ENCODE peak calls at places on chromosomes 3 and 15, in nine cellular contexts. One of them, this sample, is unnamed.

GRCh38 chr15:39580630-39581500 is at the start of gene THBS1:
- DNase-seq in heart left ventricle: peak
- DNase-seq in Calu3: peak
- DNase-seq in GM13977: no peak
- DNase-seq in ovary: peak
- DNase-seq in CD8-positive, alpha-beta T cell: peak
- DNase-seq in adrenal gland: peak
- DNase-seq in cardiac muscle cell: peak
- DNase-seq in omental fat pad: peak
- DNase-seq in this sample: peak

GRCh38 chr3:191376742-191377141 is 46.4 kb upstream of the UTS2B start:
- DNase-seq in omental fat pad: no peak
- DNase-seq in heart left ventricle: no peak
- DNase-seq in GM13977: no peak
- DNase-seq in adrenal gland: no peak
- DNase-seq in CD8-positive, alpha-beta T cell: no peak
- DNase-seq in Calu3: no peak
- DNase-seq in cardiac muscle cell: no peak
- DNase-seq in ovary: peak
- DNase-seq in this sample: no peak

GRCh38 chr3:155019576-155019975 is 60.5 kb upstream of the MME start:
- DNase-seq in adrenal gland: no peak
- DNase-seq in cardiac muscle cell: peak
- DNase-seq in ovary: no peak
- DNase-seq in omental fat pad: no peak
- DNase-seq in Calu3: no peak
- DNase-seq in heart left ventricle: no peak
- DNase-seq in GM13977: no peak
- DNase-seq in CD8-positive, alpha-beta T cell: no peak
- DNase-seq in this sample: no peak

GRCh38 chr3:30231277-30232141 is 374.9 kb upstream of the TGFBR2 start:
- DNase-seq in Calu3: no peak
- DNase-seq in cardiac muscle cell: no peak
- DNase-seq in adrenal gland: no peak
- DNase-seq in ovary: no peak
- DNase-seq in GM13977: no peak
- DNase-seq in heart left ventricle: no peak
- DNase-seq in CD8-positive, alpha-beta T cell: no peak
- DNase-seq in omental fat pad: no peak
- DNase-seq in this sample: no peak

GRCh38 chr15:68224546-68225250 is 4.8 kb downstream of the CLN6 start:
- DNase-seq in GM13977: peak
- DNase-seq in CD8-positive, alpha-beta T cell: peak
- DNase-seq in omental fat pad: peak
- DNase-seq in heart left ventricle: no peak
- DNase-seq in Calu3: no peak
- DNase-seq in ovary: no peak
- DNase-seq in cardiac muscle cell: no peak
- DNase-seq in adrenal gland: no peak
- DNase-seq in this sample: no peak

GRCh38 chr3:42819351-42819965 is 10.2 kb downstream of the ACKR2 start:
- DNase-seq in omental fat pad: no peak
- DNase-seq in GM13977: no peak
- DNase-seq in heart left ventricle: no peak
- DNase-seq in CD8-positive, alpha-beta T cell: no peak
- DNase-seq in adrenal gland: no peak
- DNase-seq in Calu3: peak
- DNase-seq in ovary: no peak
- DNase-seq in cardiac muscle cell: peak
- DNase-seq in this sample: no peak

GRCh38 chr3:126350502-126351085 is 6.6 kb downstream of the KLF15 start:
- DNase-seq in heart left ventricle: no peak
- DNase-seq in CD8-positive, alpha-beta T cell: no peak
- DNase-seq in Calu3: no peak
- DNase-seq in omental fat pad: no peak
- DNase-seq in GM13977: no peak
- DNase-seq in adrenal gland: no peak
- DNase-seq in ovary: peak
- DNase-seq in cardiac muscle cell: no peak
- DNase-seq in this sample: no peak

GRCh38 chr3:37993811-37994638 is 3.4 kb downstream of the VILL start:
- DNase-seq in heart left ventricle: peak
- DNase-seq in Calu3: no peak
- DNase-seq in adrenal gland: peak
- DNase-seq in omental fat pad: peak
- DNase-seq in GM13977: peak
- DNase-seq in CD8-positive, alpha-beta T cell: peak
- DNase-seq in cardiac muscle cell: no peak
- DNase-seq in ovary: peak
- DNase-seq in this sample: no peak

DNA sequence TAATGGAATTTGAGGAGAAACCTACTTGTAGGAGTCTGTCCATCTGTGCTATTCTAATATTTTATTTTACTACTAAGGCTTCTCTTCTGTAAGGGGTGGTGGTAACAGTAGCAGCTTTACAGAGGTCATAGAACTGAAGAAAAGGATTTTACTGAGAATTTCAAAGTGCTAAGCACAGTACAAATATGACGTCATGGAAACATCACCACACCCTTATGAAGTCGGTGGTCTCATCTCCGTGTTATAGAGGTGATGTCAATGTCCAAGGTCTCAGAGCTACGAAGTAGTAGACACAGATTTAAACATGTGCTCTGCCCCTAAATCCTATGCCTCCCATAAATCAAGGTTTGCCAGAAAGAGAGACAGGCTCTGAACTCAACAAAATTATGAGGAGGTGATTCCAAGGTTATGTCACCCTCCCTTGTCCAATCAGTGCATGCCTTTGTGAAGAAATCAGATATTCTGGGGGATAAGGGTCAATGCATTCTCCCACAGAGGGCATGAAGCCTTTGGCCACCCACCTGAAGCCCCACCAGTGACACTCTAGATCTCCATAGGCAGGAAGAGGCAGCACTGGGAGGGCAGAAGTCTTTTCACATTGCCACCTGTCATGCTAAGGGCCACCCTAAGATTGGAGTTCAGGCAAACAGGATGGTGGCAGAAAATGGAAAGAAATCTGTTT is 22.9 kb downstream of the MECOM start:
- DNase-seq in GM13977: no peak
- DNase-seq in heart left ventricle: no peak
- DNase-seq in omental fat pad: no peak
- DNase-seq in cardiac muscle cell: no peak
- DNase-seq in Calu3: no peak
- DNase-seq in ovary: no peak
- DNase-seq in adrenal gland: no peak
- DNase-seq in CD8-positive, alpha-beta T cell: no peak
- DNase-seq in this sample: no peak
- TF ChIP-seq CTCF in GM13977: no peak
- TF ChIP-seq CTCF in heart left ventricle: no peak
- TF ChIP-seq CTCF in omental fat pad: no peak
- TF ChIP-seq CTCF in cardiac muscle cell: no peak
- TF ChIP-seq CTCF in Calu3: no peak
- TF ChIP-seq CTCF in ovary: no peak
- TF ChIP-seq CTCF in adrenal gland: no peak
- TF ChIP-seq CTCF in CD8-positive, alpha-beta T cell: no peak
- TF ChIP-seq CTCF in this sample: no peak

GRCh38 chr3:13283877-13284264 is 136.3 kb downstream of the NUP210 start:
- DNase-seq in GM13977: no peak
- DNase-seq in adrenal gland: no peak
- DNase-seq in ovary: no peak
- DNase-seq in CD8-positive, alpha-beta T cell: no peak
- DNase-seq in Calu3: no peak
- DNase-seq in cardiac muscle cell: no peak
- DNase-seq in omental fat pad: no peak
- DNase-seq in heart left ventricle: no peak
- DNase-seq in this sample: no peak

GRCh38 chr3:13282528-13282985 is 137.6 kb downstream of the NUP210 start:
- DNase-seq in Calu3: no peak
- DNase-seq in ovary: no peak
- DNase-seq in heart left ventricle: no peak
- DNase-seq in CD8-positive, alpha-beta T cell: no peak
- DNase-seq in GM13977: peak
- DNase-seq in cardiac muscle cell: peak
- DNase-seq in adrenal gland: no peak
- DNase-seq in omental fat pad: no peak
- DNase-seq in this sample: no peak

GRCh38 chr3:13285007-13285567 is 135.0 kb downstream of the NUP210 start:
- DNase-seq in ovary: no peak
- DNase-seq in omental fat pad: no peak
- DNase-seq in CD8-positive, alpha-beta T cell: no peak
- DNase-seq in Calu3: no peak
- DNase-seq in heart left ventricle: no peak
- DNase-seq in cardiac muscle cell: no peak
- DNase-seq in GM13977: no peak
- DNase-seq in adrenal gland: no peak
- DNase-seq in this sample: no peak

GRCh38 chr3:13281657-13282527 is 138.2 kb downstream of the NUP210 start:
- DNase-seq in Calu3: no peak
- DNase-seq in ovary: peak
- DNase-seq in cardiac muscle cell: peak
- DNase-seq in omental fat pad: no peak
- DNase-seq in GM13977: no peak
- DNase-seq in heart left ventricle: peak
- DNase-seq in adrenal gland: peak
- DNase-seq in CD8-positive, alpha-beta T cell: no peak
- DNase-seq in this sample: no peak

GRCh38 chr3:13282986-13283876 is 136.9 kb downstream of the NUP210 start:
- DNase-seq in heart left ventricle: peak
- DNase-seq in Calu3: peak
- DNase-seq in CD8-positive, alpha-beta T cell: no peak
- DNase-seq in GM13977: peak
- DNase-seq in adrenal gland: no peak
- DNase-seq in cardiac muscle cell: peak
- DNase-seq in omental fat pad: no peak
- DNase-seq in ovary: no peak
- DNase-seq in this sample: no peak
- TF ChIP-seq CTCF in heart left ventricle: peak
- TF ChIP-seq CTCF in Calu3: peak
- TF ChIP-seq CTCF in CD8-positive, alpha-beta T cell: no peak
- TF ChIP-seq CTCF in GM13977: peak
- TF ChIP-seq CTCF in adrenal gland: no peak
- TF ChIP-seq CTCF in cardiac muscle cell: peak
- TF ChIP-seq CTCF in omental fat pad: no peak
- TF ChIP-seq CTCF in ovary: no peak
- TF ChIP-seq CTCF in this sample: peak

GRCh38 chr3:17742837-17743659 is 617 bp upstream of the TBC1D5 start:
- DNase-seq in ovary: no peak
- DNase-seq in Calu3: no peak
- DNase-seq in adrenal gland: no peak
- DNase-seq in heart left ventricle: no peak
- DNase-seq in CD8-positive, alpha-beta T cell: no peak
- DNase-seq in cardiac muscle cell: no peak
- DNase-seq in omental fat pad: no peak
- DNase-seq in GM13977: no peak
- DNase-seq in this sample: no peak

GRCh38 chr3:17740703-17741102 is 1.7 kb downstream of the TBC1D5 start:
- DNase-seq in adrenal gland: no peak
- DNase-seq in ovary: no peak
- DNase-seq in CD8-positive, alpha-beta T cell: no peak
- DNase-seq in Calu3: peak
- DNase-seq in heart left ventricle: no peak
- DNase-seq in GM13977: no peak
- DNase-seq in omental fat pad: no peak
- DNase-seq in cardiac muscle cell: peak
- DNase-seq in this sample: no peak

GRCh38 chr3:17741621-17742091 is 775 bp downstream of the TBC1D5 start:
- DNase-seq in GM13977: no peak
- DNase-seq in Calu3: no peak
- DNase-seq in CD8-positive, alpha-beta T cell: no peak
- DNase-seq in omental fat pad: no peak
- DNase-seq in adrenal gland: peak
- DNase-seq in cardiac muscle cell: no peak
- DNase-seq in heart left ventricle: no peak
- DNase-seq in ovary: peak
- DNase-seq in this sample: no peak

GRCh38 chr3:17743660-17743995 is 1.2 kb upstream of the TBC1D5 start:
- DNase-seq in cardiac muscle cell: no peak
- DNase-seq in omental fat pad: no peak
- DNase-seq in Calu3: no peak
- DNase-seq in ovary: no peak
- DNase-seq in heart left ventricle: no peak
- DNase-seq in CD8-positive, alpha-beta T cell: no peak
- DNase-seq in adrenal gland: no peak
- DNase-seq in GM13977: no peak
- DNase-seq in this sample: no peak

DNA sequence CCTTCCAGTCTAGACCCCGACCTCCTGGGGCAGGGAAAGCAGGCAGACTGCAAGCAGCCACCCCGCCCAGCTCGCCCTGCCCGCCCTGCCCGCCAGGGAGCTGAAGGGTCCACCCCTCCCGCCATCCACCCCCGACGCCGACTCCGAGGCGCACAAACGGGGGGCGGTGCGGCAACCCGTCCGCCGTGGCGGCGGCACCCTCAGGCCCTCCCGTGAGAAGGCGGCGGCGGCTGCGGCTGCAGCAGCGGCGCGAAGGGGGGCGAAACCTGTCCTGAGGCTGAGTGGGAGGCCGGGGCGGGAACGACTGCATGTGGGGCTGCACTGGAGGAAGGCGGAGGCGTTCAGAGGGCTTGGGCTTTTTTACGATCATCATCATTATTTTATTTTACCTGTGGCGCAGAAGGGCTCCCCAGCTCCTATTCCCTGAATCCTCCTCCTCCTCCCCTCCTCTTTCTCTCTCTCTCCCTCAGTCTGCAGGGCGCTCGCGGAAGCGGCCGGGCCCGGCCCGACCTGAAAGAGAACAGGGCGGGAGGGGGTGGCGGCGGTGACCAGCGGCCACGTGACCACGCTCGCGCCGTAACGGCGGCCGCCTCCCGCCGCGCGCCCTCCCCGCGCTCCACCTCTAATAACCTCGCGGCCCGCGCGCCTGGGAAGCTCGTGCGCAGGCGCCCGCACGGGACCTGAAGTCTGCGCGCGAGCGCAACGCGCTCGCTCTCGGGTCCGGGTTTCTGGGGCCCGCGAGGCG is at the start of gene TBC1D5:
- DNase-seq in ovary: peak
- DNase-seq in heart left ventricle: peak
- DNase-seq in GM13977: peak
- DNase-seq in Calu3: peak
- DNase-seq in cardiac muscle cell: peak
- DNase-seq in omental fat pad: peak
- DNase-seq in adrenal gland: peak
- DNase-seq in CD8-positive, alpha-beta T cell: peak
- DNase-seq in this sample: peak
- TF ChIP-seq CTCF in ovary: no peak
- TF ChIP-seq CTCF in heart left ventricle: no peak
- TF ChIP-seq CTCF in GM13977: no peak
- TF ChIP-seq CTCF in Calu3: no peak
- TF ChIP-seq CTCF in cardiac muscle cell: no peak
- TF ChIP-seq CTCF in omental fat pad: no peak
- TF ChIP-seq CTCF in adrenal gland: peak
- TF ChIP-seq CTCF in CD8-positive, alpha-beta T cell: no peak
- TF ChIP-seq CTCF in this sample: no peak

DNA sequence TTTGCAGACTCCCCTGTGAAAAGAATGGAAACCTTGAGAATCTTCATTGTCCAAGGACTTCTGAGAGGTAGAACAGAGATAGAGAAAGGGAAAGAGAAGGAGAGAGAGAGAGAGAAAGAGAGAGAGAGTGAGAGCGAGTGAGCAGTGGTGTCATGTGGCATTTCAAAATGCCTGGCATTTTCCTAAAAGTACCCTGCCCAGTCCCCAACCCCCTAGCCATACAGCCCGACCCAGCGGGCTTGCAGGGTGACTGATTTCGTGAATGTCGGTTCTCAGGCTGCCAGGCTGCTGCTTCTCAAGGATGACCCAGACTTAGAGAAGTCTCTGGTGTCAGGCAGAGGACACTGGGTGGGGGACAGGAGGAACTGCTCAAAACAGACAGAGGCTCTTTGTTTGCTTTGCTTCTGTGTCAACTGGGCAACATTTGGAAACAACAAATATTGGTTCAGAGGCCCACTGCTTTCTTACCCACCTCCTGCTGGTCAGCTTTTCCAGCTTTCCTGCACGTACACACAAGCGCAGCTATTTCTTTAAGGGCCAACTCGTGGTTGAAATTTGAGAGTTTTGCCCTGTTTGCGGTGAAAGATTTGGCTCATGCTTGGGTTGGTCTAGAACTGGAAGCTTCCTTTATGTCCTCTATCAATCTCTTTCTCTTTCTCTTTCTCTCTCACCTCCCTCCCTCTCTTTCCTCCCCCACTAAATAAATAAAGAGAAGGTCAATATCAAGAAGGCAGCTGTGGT is 3.7 kb upstream of the TF start:
- DNase-seq in Calu3: no peak
- DNase-seq in adrenal gland: no peak
- DNase-seq in CD8-positive, alpha-beta T cell: no peak
- DNase-seq in GM13977: no peak
- DNase-seq in ovary: no peak
- DNase-seq in heart left ventricle: no peak
- DNase-seq in cardiac muscle cell: no peak
- DNase-seq in omental fat pad: no peak
- DNase-seq in this sample: no peak
- TF ChIP-seq CTCF in Calu3: no peak
- TF ChIP-seq CTCF in adrenal gland: no peak
- TF ChIP-seq CTCF in CD8-positive, alpha-beta T cell: no peak
- TF ChIP-seq CTCF in GM13977: no peak
- TF ChIP-seq CTCF in ovary: no peak
- TF ChIP-seq CTCF in heart left ventricle: no peak
- TF ChIP-seq CTCF in cardiac muscle cell: no peak
- TF ChIP-seq CTCF in omental fat pad: no peak
- TF ChIP-seq CTCF in this sample: no peak